ENCODE peak calls at places on chromosomes 12 and 14, in five cellular contexts. One of them, this sample, is unnamed.

GRCh38 chr14:20613094-20614037 is 22.2 kb upstream of the RNASE12 start:
- DNase-seq in hypothalamus: peak; percentile 62
- DNase-seq in hepatic stellate cell: peak; percentile 77
- DNase-seq in spleen: peak; percentile 91
- DNase-seq in AG04450: peak; percentile 97
- DNase-seq in this sample: peak; percentile 94

GRCh38 chr14:64465208-64465821 is at the start of gene AKAP5:
- DNase-seq in hypothalamus: peak; percentile 81
- DNase-seq in hepatic stellate cell: peak; percentile 42
- DNase-seq in spleen: peak; percentile 88
- DNase-seq in AG04450: no peak
- DNase-seq in this sample: peak; percentile 80

GRCh38 chr14:67837011-67837624 is 17.5 kb downstream of the RAD51B start:
- DNase-seq in hypothalamus: no peak
- DNase-seq in hepatic stellate cell: peak; percentile 31
- DNase-seq in spleen: no peak
- DNase-seq in AG04450: peak; percentile 61
- DNase-seq in this sample: no peak

GRCh38 chr12:2845280-2845679 is 10.4 kb upstream of the NRIP2 start:
- DNase-seq in hypothalamus: no peak
- DNase-seq in hepatic stellate cell: peak; percentile 84
- DNase-seq in spleen: no peak
- DNase-seq in AG04450: no peak
- DNase-seq in this sample: no peak

GRCh38 chr14:96121660-96122395 is 82.7 kb downstream of the C14orf132 start:
- DNase-seq in hypothalamus: no peak
- DNase-seq in hepatic stellate cell: peak; percentile 53
- DNase-seq in spleen: no peak
- DNase-seq in AG04450: peak; percentile 81
- DNase-seq in this sample: no peak

GRCh38 chr14:102579696-102580551 is 12.5 kb upstream of the RCOR1 start:
- DNase-seq in hypothalamus: no peak
- DNase-seq in hepatic stellate cell: peak; percentile 92
- DNase-seq in spleen: no peak
- DNase-seq in AG04450: no peak
- DNase-seq in this sample: no peak

GRCh38 chr14:103074699-103075341 is 9.2 kb upstream of the LBHD2 start:
- DNase-seq in hypothalamus: no peak
- DNase-seq in hepatic stellate cell: no peak
- DNase-seq in spleen: peak; percentile 88
- DNase-seq in AG04450: no peak
- DNase-seq in this sample: no peak

GRCh38 chr14:41146391-41146790 is 460.3 kb upstream of the LRFN5 start:
- DNase-seq in hypothalamus: no peak
- DNase-seq in hepatic stellate cell: no peak
- DNase-seq in spleen: no peak
- DNase-seq in AG04450: no peak
- DNase-seq in this sample: no peak

GRCh38 chr12:94127239-94128131 is 20.9 kb upstream of the PLXNC1 start:
- DNase-seq in hypothalamus: no peak
- DNase-seq in hepatic stellate cell: no peak
- DNase-seq in spleen: no peak
- DNase-seq in AG04450: no peak
- DNase-seq in this sample: no peak

GRCh38 chr12:1527789-1528188 is 66.6 kb downstream of the FBXL14 start:
- DNase-seq in hypothalamus: no peak
- DNase-seq in hepatic stellate cell: peak; percentile 81
- DNase-seq in spleen: no peak
- DNase-seq in AG04450: no peak
- DNase-seq in this sample: no peak

This sample was measured in neuronal stem cell.